ENCODE peak calls at places on chromosomes 1 and 21, in four cellular contexts. One of them, this sample, is unnamed.

GRCh38 chr1:203628185-203628996 is 1.8 kb downstream of the ATP2B4 start:
- DNase-seq in D721Med: no peak
- DNase-seq in GF-D8: no peak
- DNase-seq in NCI-H2081: no peak
- DNase-seq in this sample: no peak

GRCh38 chr1:29708818-29709710 is 472.7 kb downstream of the PTPRU start:
- DNase-seq in D721Med: no peak
- DNase-seq in GF-D8: no peak
- DNase-seq in NCI-H2081: peak
- DNase-seq in this sample: no peak

GRCh38 chr1:71196685-71197084 is 115.8 kb upstream of the ZRANB2 start:
- DNase-seq in NCI-H2081: peak
- DNase-seq in D721Med: no peak
- DNase-seq in GF-D8: no peak
- DNase-seq in this sample: no peak

GRCh38 chr1:234603221-234604204 is 6.5 kb downstream of the IRF2BP2 start:
- DNase-seq in GF-D8: peak
- DNase-seq in NCI-H2081: peak
- DNase-seq in D721Med: no peak
- DNase-seq in this sample: no peak

GRCh38 chr21:35338881-35339632 is 290.0 kb upstream of the RUNX1 start:
- DNase-seq in D721Med: no peak
- DNase-seq in NCI-H2081: no peak
- DNase-seq in GF-D8: no peak
- DNase-seq in this sample: no peak

GRCh38 chr1:1434131-1434811 is 1.2 kb upstream of the VWA1 start:
- DNase-seq in GF-D8: peak
- DNase-seq in NCI-H2081: peak
- DNase-seq in D721Med: peak
- DNase-seq in this sample: peak

GRCh38 chr1:11150326-11150725 is 38.8 kb upstream of the ANGPTL7 start:
- DNase-seq in GF-D8: no peak
- DNase-seq in D721Med: no peak
- DNase-seq in NCI-H2081: no peak
- DNase-seq in this sample: no peak

GRCh38 chr21:44321846-44322450 is 17.2 kb downstream of the CFAP410 start:
- DNase-seq in NCI-H2081: no peak
- DNase-seq in D721Med: no peak
- DNase-seq in GF-D8: no peak
- DNase-seq in this sample: no peak

GRCh38 chr1:194908643-194909042 is 1699.6 kb downstream of the KCNT2 start:
- DNase-seq in D721Med: no peak
- DNase-seq in GF-D8: no peak
- DNase-seq in NCI-H2081: no peak
- DNase-seq in this sample: no peak

GRCh38 chr1:167404161-167404888 is 114.0 kb downstream of the CD247 start:
- DNase-seq in GF-D8: no peak
- DNase-seq in D721Med: no peak
- DNase-seq in NCI-H2081: no peak
- DNase-seq in this sample: no peak

GRCh38 chr1:109828756-109829505 is 65.2 kb upstream of the EPS8L3 start:
- DNase-seq in GF-D8: no peak
- DNase-seq in NCI-H2081: no peak
- DNase-seq in D721Med: no peak
- DNase-seq in this sample: no peak

GRCh38 chr1:23810818-23811420 is 10.4 kb upstream of the GALE start:
- DNase-seq in D721Med: no peak
- DNase-seq in NCI-H2081: peak
- DNase-seq in GF-D8: peak
- DNase-seq in this sample: no peak

GRCh38 chr1:174692313-174692712 is 244.5 kb downstream of the GPR52 start:
- DNase-seq in D721Med: no peak
- DNase-seq in NCI-H2081: no peak
- DNase-seq in GF-D8: no peak
- DNase-seq in this sample: no peak

GRCh38 chr1:13830616-13831280 is 130.8 kb downstream of the PRDM2 start:
- DNase-seq in NCI-H2081: no peak
- DNase-seq in D721Med: no peak
- DNase-seq in GF-D8: no peak
- DNase-seq in this sample: no peak

GRCh38 chr1:228685081-228685480 is 50.2 kb upstream of the RHOU start:
- DNase-seq in GF-D8: no peak
- DNase-seq in D721Med: no peak
- DNase-seq in NCI-H2081: no peak
- DNase-seq in this sample: no peak

GRCh38 chr21:29194847-29195246 is 64.4 kb downstream of the MAP3K7CL start:
- DNase-seq in NCI-H2081: no peak
- DNase-seq in D721Med: no peak
- DNase-seq in GF-D8: no peak
- DNase-seq in this sample: no peak

GRCh38 chr1:93845554-93846150 is 33.4 kb downstream of the DNTTIP2 start:
- DNase-seq in D721Med: no peak
- DNase-seq in NCI-H2081: no peak
- DNase-seq in GF-D8: no peak
- DNase-seq in this sample: no peak

GRCh38 chr1:214295934-214296333 is 15.0 kb downstream of the SMYD2 start:
- DNase-seq in D721Med: no peak
- DNase-seq in NCI-H2081: no peak
- DNase-seq in GF-D8: no peak
- DNase-seq in this sample: no peak

GRCh38 chr1:180632326-180633088 is 685 bp downstream of the XPR1 start:
- DNase-seq in NCI-H2081: peak
- DNase-seq in D721Med: no peak
- DNase-seq in GF-D8: peak
- DNase-seq in this sample: peak

GRCh38 chr21:33370292-33370691 is 32.9 kb upstream of the IFNGR2 start:
- DNase-seq in NCI-H2081: no peak
- DNase-seq in GF-D8: no peak
- DNase-seq in D721Med: no peak
- DNase-seq in this sample: no peak

GRCh38 chr21:36929622-36930021 is 36.8 kb downstream of the HLCS start:
- DNase-seq in GF-D8: no peak
- DNase-seq in NCI-H2081: peak
- DNase-seq in D721Med: no peak
- DNase-seq in this sample: no peak

GRCh38 chr1:234598974-234599616 is 10.9 kb downstream of the IRF2BP2 start:
- DNase-seq in D721Med: no peak
- DNase-seq in GF-D8: peak
- DNase-seq in NCI-H2081: no peak
- DNase-seq in this sample: no peak

GRCh38 chr21:39024538-39024937 is 158.7 kb downstream of the PSMG1 start:
- DNase-seq in GF-D8: no peak
- DNase-seq in D721Med: no peak
- DNase-seq in NCI-H2081: no peak
- DNase-seq in this sample: no peak

GRCh38 chr1:27391511-27392095 is 819 bp upstream of the GPR3 start:
- DNase-seq in NCI-H2081: peak
- DNase-seq in D721Med: no peak
- DNase-seq in GF-D8: no peak
- DNase-seq in this sample: peak

GRCh38 chr1:98030976-98031375 is 110.1 kb upstream of the DPYD start:
- DNase-seq in GF-D8: no peak
- DNase-seq in NCI-H2081: no peak
- DNase-seq in D721Med: no peak
- DNase-seq in this sample: no peak

GRCh38 chr1:53328490-53329182 is 766 bp upstream of the LRP8 start:
- DNase-seq in D721Med: no peak
- DNase-seq in GF-D8: no peak
- DNase-seq in NCI-H2081: no peak
- DNase-seq in this sample: no peak

GRCh38 chr1:151827853-151828252 is 3.7 kb downstream of the RORC start:
- DNase-seq in GF-D8: no peak
- DNase-seq in NCI-H2081: no peak
- DNase-seq in D721Med: no peak
- DNase-seq in this sample: no peak

GRCh38 chr21:31594279-31594678 is 65.2 kb upstream of the SOD1 start:
- DNase-seq in D721Med: no peak
- DNase-seq in GF-D8: no peak
- DNase-seq in NCI-H2081: no peak
- DNase-seq in this sample: no peak

GRCh38 chr1:208640295-208640694 is 396.1 kb upstream of the PLXNA2 start:
- DNase-seq in D721Med: no peak
- DNase-seq in NCI-H2081: no peak
- DNase-seq in GF-D8: no peak
- DNase-seq in this sample: no peak

GRCh38 chr1:54937469-54937868 is 43.0 kb upstream of the TMEM61 start:
- DNase-seq in GF-D8: no peak
- DNase-seq in NCI-H2081: no peak
- DNase-seq in D721Med: no peak
- DNase-seq in this sample: no peak

GRCh38 chr1:8364528-8365442 is 46.9 kb downstream of the SLC45A1 start:
- DNase-seq in NCI-H2081: no peak
- DNase-seq in D721Med: no peak
- DNase-seq in GF-D8: no peak
- DNase-seq in this sample: peak